ENCODE peak calls at places on chromosomes 6 and 20, in seven cellular contexts. I is bronchial epithelial cell, B is fibroblast of the aortic adventitia, T is uterus, K is AG04449, M is esophagus squamous epithelium, X is heart left ventricle. W is an unnamed sample.

GRCh38 chr6:31158863-31159855 is 770 bp downstream of the TCF19 start:
- DNase-seq in B (peak; percentile 13), K (no peak), I (peak; percentile 59), X (no peak), M (no peak), T (no peak), W (no peak)

GRCh38 chr6:136826216-136826615 is 3.8 kb downstream of the PEX7 start:
- DNase-seq in X (no peak), T (no peak), B (no peak), I (no peak), M (no peak), K (no peak), W (no peak)

GRCh38 chr20:61544910-61545889 is 293.1 kb downstream of the CDH4 start:
- DNase-seq in B (no peak), M (no peak), K (no peak), I (no peak), X (no peak), T (no peak), W (no peak)

GRCh38 chr6:97865612-97866011 is 582.6 kb upstream of the MMS22L start:
- DNase-seq in T (no peak), B (no peak), X (no peak), I (peak; percentile 61), K (no peak), M (no peak), W (no peak)

GRCh38 chr20:34791289-34792020 is 34.0 kb downstream of the NCOA6 start:
- DNase-seq in T (no peak), X (no peak), I (no peak), K (peak; percentile 44), M (no peak), B (peak; percentile 92), W (no peak)

GRCh38 chr6:26414281-26414680 is 12.2 kb downstream of the BTN3A1 start:
- DNase-seq in I (no peak), K (no peak), X (no peak), B (no peak), T (no peak), M (no peak), W (no peak)

GRCh38 chr20:57654363-57654997 is 34.3 kb upstream of the ZBP1 start:
- DNase-seq in M (no peak), B (peak; percentile 68), K (no peak), I (peak; percentile 45), T (peak; percentile 62), X (peak; percentile 46), W (peak; percentile 9)

GRCh38 chr6:107396226-107396625 is 63.1 kb downstream of the PDSS2 start:
- DNase-seq in X (no peak), I (no peak), T (no peak), K (no peak), B (no peak), M (no peak), W (no peak)

GRCh38 chr20:46230811-46231282 is 77.5 kb downstream of the CDH22 start:
- DNase-seq in X (peak; percentile 40), M (no peak), B (peak; percentile 36), I (peak; percentile 42), T (no peak), K (no peak), W (no peak)

GRCh38 chr20:58634818-58635665 is 16.0 kb upstream of the STX16 start:
- DNase-seq in B (no peak), X (no peak), K (no peak), I (no peak), T (peak; percentile 21), M (no peak), W (no peak)

GRCh38 chr6:4289770-4290320 is 154.5 kb upstream of the ECI2 start:
- DNase-seq in B (no peak), X (no peak), M (no peak), I (no peak), T (no peak), K (no peak), W (no peak)

GRCh38 chr6:46904117-46904516 is 17.6 kb downstream of the ADGRF5 start:
- DNase-seq in M (no peak), T (no peak), I (no peak), X (no peak), B (no peak), K (no peak), W (no peak)

GRCh38 chr6:166307082-166307980 is 861 bp downstream of the PRR18 start:
- DNase-seq in X (no peak), B (no peak), T (no peak), I (no peak), K (no peak), M (no peak), W (no peak)

GRCh38 chr6:168819546-168819945 is 378.6 kb downstream of the SMOC2 start:
- DNase-seq in X (no peak), M (no peak), T (no peak), B (no peak), K (no peak), I (no peak), W (no peak)

GRCh38 chr6:2275207-2275891 is 29.9 kb upstream of the GMDS start:
- DNase-seq in K (peak; percentile 12), X (no peak), B (peak; percentile 37), T (no peak), M (no peak), I (no peak), W (peak; percentile 9)

GRCh38 chr6:159800141-159800865 is at the start of gene PNLDC1:
- DNase-seq in T (no peak), I (no peak), X (no peak), M (no peak), K (no peak), B (no peak), W (no peak)

GRCh38 chr20:58021481-58021880 is 207.0 kb downstream of the ANKRD60 start:
- DNase-seq in T (peak; percentile 57), I (no peak), K (no peak), X (peak; percentile 57), B (no peak), M (no peak), W (no peak)

DNA sequence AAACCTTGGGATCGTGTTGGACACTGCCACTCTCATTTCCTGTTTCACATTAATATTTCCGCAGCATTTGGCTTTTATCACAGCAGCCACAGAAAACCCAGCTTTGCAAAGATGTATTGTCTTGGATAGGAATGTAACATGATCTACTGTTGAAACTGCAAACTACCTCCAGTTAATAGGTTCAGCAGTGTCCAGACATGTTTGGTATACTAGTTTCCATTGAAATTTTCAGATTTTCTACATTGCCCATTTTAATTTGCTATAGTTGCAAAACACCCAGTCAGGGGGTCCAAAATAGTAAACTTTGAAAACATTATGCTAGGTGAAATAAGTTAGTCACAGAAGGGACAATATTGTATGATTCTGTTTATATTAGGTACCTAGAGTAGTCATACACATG is 3.3 kb downstream of the ANKRD6 start:
- DNase-seq in X (no peak), T (no peak), I (peak; percentile 52), K (no peak), B (peak; percentile 18), M (no peak), W (peak; percentile 22)
- H3K4me3 ChIP-seq in X (no peak overlapping the region), T (no peak overlapping the region), I (no peak overlapping the region), K (no peak overlapping the region), B (no peak overlapping the region), M (no peak overlapping the region), W (no peak overlapping the region)

DNA sequence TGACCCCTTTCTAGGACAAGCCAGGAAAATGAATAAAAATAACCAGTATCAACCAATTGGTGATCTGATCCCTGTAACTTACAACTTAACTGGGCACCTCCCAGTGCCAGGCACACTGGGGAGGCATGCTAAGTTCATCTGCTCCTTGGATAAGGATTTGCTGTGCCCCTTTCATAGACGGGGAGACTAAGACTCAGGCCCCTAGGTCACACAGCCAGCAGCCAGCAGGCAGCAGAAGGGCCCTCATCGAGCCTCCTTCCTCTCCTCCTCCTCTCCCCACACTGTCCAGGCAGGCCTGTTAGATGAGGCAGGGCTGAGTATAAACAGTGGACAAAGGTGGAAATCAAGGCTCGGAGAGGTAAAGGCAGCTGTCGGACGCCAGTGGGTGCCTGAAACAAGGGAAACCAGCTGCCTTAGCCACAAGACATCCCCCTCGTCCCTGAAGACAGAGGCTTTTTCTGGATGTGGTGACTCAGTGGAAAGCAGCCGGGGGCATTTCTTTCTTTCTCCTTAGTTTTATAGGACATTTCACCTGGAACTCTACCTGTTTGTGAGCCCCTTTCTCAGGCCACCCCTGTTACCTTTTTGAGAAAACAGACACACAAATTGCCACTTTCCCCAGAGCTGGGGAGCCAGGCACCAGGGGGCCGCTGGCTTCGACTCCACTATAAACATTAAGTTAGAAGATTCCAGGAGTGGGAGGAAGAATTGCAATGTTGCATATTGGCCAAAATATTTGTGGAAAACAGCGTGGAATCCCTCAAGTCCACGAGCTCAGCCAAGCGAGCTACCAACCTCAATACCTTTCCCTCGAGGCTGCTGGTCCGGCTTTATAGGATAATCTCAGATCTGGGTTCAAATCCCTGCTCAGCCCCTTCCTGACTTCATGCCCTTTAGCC is 166.0 kb downstream of the PREX1 start:
- DNase-seq in T (no peak), B (no peak), I (no peak), K (no peak), M (no peak), X (no peak), W (no peak)
- TF ChIP-seq CTCF in T (no peak), B (no peak), I (no peak), K (no peak), M (no peak), X (no peak), W (no peak)

GRCh38 chr20:36465109-36466080 is 75.9 kb upstream of the MYL9 start:
- DNase-seq in X (no peak), K (no peak), I (peak; percentile 79), M (no peak), B (peak; percentile 83), T (peak; percentile 80), W (no peak)
- H3K4me3 ChIP-seq in X (no peak overlapping the region), K (peak overlapping the region; percentile 25), I (no peak overlapping the region), M (no peak overlapping the region), B (peak overlapping the region; percentile 15), T (no peak overlapping the region), W (peak overlapping the region; percentile 11)

GRCh38 chr6:53795254-53795701 is 473 bp downstream of the LRRC1 start:
- DNase-seq in M (no peak), B (no peak), X (no peak), I (peak; percentile 38), T (peak; percentile 18), K (no peak), W (no peak)
- TF ChIP-seq CTCF in M (no peak), B (no peak), X (no peak), I (no peak), T (no peak), K (no peak), W (no peak)

GRCh38 chr6:27805347-27805746 is 106.8 kb downstream of the OR2B2 start:
- DNase-seq in B (no peak), K (no peak), X (no peak), M (no peak), I (no peak), T (no peak), W (no peak)
- H3K4me3 ChIP-seq in B (no peak overlapping the region), K (no peak overlapping the region), X (no peak overlapping the region), M (no peak overlapping the region), I (no peak overlapping the region), T (no peak overlapping the region), W (no peak overlapping the region)

GRCh38 chr20:25496968-25497401 is 88.3 kb downstream of the NINL start:
- DNase-seq in B (no peak), X (no peak), T (no peak), K (no peak), I (peak; percentile 76), M (no peak), W (no peak)
- TF ChIP-seq CTCF in B (no peak), X (no peak), T (no peak), K (no peak), I (no peak), M (no peak), W (no peak)

GRCh38 chr6:20554326-20554725 is 20.1 kb downstream of the CDKAL1 start:
- DNase-seq in B (peak; percentile 17), M (no peak), K (no peak), X (no peak), T (no peak), I (no peak), W (no peak)
- H3K4me3 ChIP-seq in B (no peak overlapping the region), M (no peak overlapping the region), K (no peak overlapping the region), X (no peak overlapping the region), T (no peak overlapping the region), I (no peak overlapping the region), W (no peak overlapping the region)